ENCODE peak calls at places on chromosomes 4 and X, in five cellular contexts. One of them, this sample, is unnamed.

GRCh38 chr4:102608190-102608589 is 107.0 kb downstream of the NFKB1 start:
- DNase-seq in HepG2: no peak
- DNase-seq in hepatocyte: no peak
- DNase-seq in mammary epithelial cell: peak; percentile 43
- DNase-seq in fibroblast of lung: no peak
- DNase-seq in this sample: no peak

GRCh38 chrX:134990475-134991473 is at the start of gene SMIM10:
- DNase-seq in HepG2: no peak
- DNase-seq in hepatocyte: peak; percentile 72
- DNase-seq in mammary epithelial cell: peak; percentile 29
- DNase-seq in fibroblast of lung: peak; percentile 83
- DNase-seq in this sample: peak; percentile 83

GRCh38 chr4:152992027-152992426 is 55.9 kb downstream of the FHDC1 start:
- DNase-seq in HepG2: no peak
- DNase-seq in hepatocyte: peak; percentile 46
- DNase-seq in mammary epithelial cell: peak; percentile 97
- DNase-seq in fibroblast of lung: no peak
- DNase-seq in this sample: no peak

GRCh38 chrX:150762258-150762867 is 69.2 kb downstream of the MTMR1 start:
- DNase-seq in HepG2: no peak
- DNase-seq in hepatocyte: no peak
- DNase-seq in mammary epithelial cell: no peak
- DNase-seq in fibroblast of lung: no peak
- DNase-seq in this sample: no peak

GRCh38 chrX:38287669-38288068 is 39.6 kb downstream of the RPGR start:
- DNase-seq in HepG2: no peak
- DNase-seq in hepatocyte: no peak
- DNase-seq in mammary epithelial cell: no peak
- DNase-seq in fibroblast of lung: no peak
- DNase-seq in this sample: no peak

GRCh38 chr4:13907255-13907751 is 279.8 kb upstream of the BOD1L1 start:
- DNase-seq in HepG2: peak; percentile 47
- DNase-seq in hepatocyte: peak; percentile 71
- DNase-seq in mammary epithelial cell: peak; percentile 97
- DNase-seq in fibroblast of lung: peak; percentile 97
- DNase-seq in this sample: no peak

GRCh38 chrX:23387826-23388225 is 53.2 kb downstream of the PTCHD1 start:
- DNase-seq in HepG2: no peak
- DNase-seq in hepatocyte: no peak
- DNase-seq in mammary epithelial cell: no peak
- DNase-seq in fibroblast of lung: no peak
- DNase-seq in this sample: no peak

GRCh38 chr4:27239651-27240050 is 379.0 kb downstream of the STIM2 start:
- DNase-seq in HepG2: no peak
- DNase-seq in hepatocyte: no peak
- DNase-seq in mammary epithelial cell: peak; percentile 13
- DNase-seq in fibroblast of lung: no peak
- DNase-seq in this sample: no peak

GRCh38 chrX:16357902-16358301 is 190.6 kb downstream of the MAGEB17 start:
- DNase-seq in HepG2: no peak
- DNase-seq in hepatocyte: no peak
- DNase-seq in mammary epithelial cell: no peak
- DNase-seq in fibroblast of lung: no peak
- DNase-seq in this sample: no peak

GRCh38 chr4:118988635-118988972 is 100.0 kb downstream of the SYNPO2 start:
- DNase-seq in HepG2: no peak
- DNase-seq in hepatocyte: no peak
- DNase-seq in mammary epithelial cell: no peak
- DNase-seq in fibroblast of lung: no peak
- DNase-seq in this sample: no peak

GRCh38 chr4:89117115-89117514 is 5.8 kb downstream of the TIGD2 start:
- DNase-seq in HepG2: no peak
- DNase-seq in hepatocyte: no peak
- DNase-seq in mammary epithelial cell: no peak
- DNase-seq in fibroblast of lung: no peak
- DNase-seq in this sample: no peak

GRCh38 chr4:67549123-67549522 is 3.8 kb upstream of the CENPC start:
- DNase-seq in HepG2: peak; percentile 15
- DNase-seq in hepatocyte: no peak
- DNase-seq in mammary epithelial cell: peak; percentile 35
- DNase-seq in fibroblast of lung: peak; percentile 23
- DNase-seq in this sample: no peak

GRCh38 chrX:147315493-147315892 is 500.9 kb upstream of the CXorf51A start:
- DNase-seq in HepG2: no peak
- DNase-seq in hepatocyte: no peak
- DNase-seq in mammary epithelial cell: no peak
- DNase-seq in fibroblast of lung: no peak
- DNase-seq in this sample: no peak

GRCh38 chr4:69154021-69154420 is 57.7 kb downstream of the UGT2B7 start:
- DNase-seq in HepG2: no peak
- DNase-seq in hepatocyte: no peak
- DNase-seq in mammary epithelial cell: no peak
- DNase-seq in fibroblast of lung: no peak
- DNase-seq in this sample: no peak

GRCh38 chr4:69156913-69157312 is 57.6 kb downstream of the UGT2B11 start:
- DNase-seq in HepG2: peak; percentile 9
- DNase-seq in hepatocyte: no peak
- DNase-seq in mammary epithelial cell: peak; percentile 1
- DNase-seq in fibroblast of lung: no peak
- DNase-seq in this sample: no peak
- TF ChIP-seq CTCF in HepG2: peak; percentile 14
- TF ChIP-seq CTCF in hepatocyte: no peak
- TF ChIP-seq CTCF in mammary epithelial cell: peak; percentile 62
- TF ChIP-seq CTCF in fibroblast of lung: no peak
- TF ChIP-seq CTCF in this sample: no peak

DNA sequence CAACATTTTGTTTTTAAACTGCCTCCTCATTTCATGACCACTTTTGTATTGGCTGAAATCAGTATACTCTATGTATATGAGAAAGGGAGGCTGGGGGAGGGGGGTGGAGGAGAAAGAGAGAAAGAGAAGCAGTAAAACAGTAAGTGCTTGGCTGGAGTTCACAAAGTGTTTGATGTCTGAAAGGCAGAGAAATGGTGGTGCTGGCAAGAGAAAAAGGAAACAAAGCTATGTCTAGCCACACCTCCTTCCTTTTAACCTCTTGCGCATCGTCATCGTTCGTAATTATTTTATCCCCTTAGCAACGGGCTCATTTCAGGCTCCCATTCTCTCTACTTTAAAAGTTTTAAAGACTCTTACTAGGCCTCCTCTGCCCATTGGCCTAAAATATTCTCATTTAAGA is 25.6 kb downstream of the RPA4 start:
- DNase-seq in HepG2: no peak
- DNase-seq in hepatocyte: peak; percentile 25
- DNase-seq in mammary epithelial cell: no peak
- DNase-seq in fibroblast of lung: peak; percentile 40
- DNase-seq in this sample: no peak
- TF ChIP-seq CTCF in HepG2: no peak
- TF ChIP-seq CTCF in hepatocyte: no peak
- TF ChIP-seq CTCF in mammary epithelial cell: no peak
- TF ChIP-seq CTCF in fibroblast of lung: no peak
- TF ChIP-seq CTCF in this sample: no peak

DNA sequence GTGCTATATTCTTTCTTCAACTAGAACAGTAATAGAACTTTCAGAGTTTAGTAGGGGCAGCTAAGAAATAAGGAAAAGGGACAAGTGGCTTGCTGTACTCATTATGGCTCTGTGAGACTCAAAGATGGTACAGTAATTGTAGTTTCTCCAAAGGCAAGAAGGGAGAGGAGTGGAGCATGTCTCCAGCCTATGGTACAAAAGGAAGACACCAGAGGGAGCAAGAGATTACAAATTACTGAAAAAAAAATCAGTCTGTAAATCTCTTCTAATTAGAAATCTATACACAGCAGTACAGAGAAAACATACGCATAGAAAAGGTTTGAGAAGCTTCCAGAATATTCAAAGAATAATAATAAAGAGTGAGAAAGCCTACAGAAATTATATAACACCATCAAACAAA is 61.4 kb downstream of the KLHL4 start:
- DNase-seq in HepG2: no peak
- DNase-seq in hepatocyte: no peak
- DNase-seq in mammary epithelial cell: no peak
- DNase-seq in fibroblast of lung: peak; percentile 21
- DNase-seq in this sample: no peak
- TF ChIP-seq CTCF in HepG2: no peak
- TF ChIP-seq CTCF in hepatocyte: peak; percentile 17
- TF ChIP-seq CTCF in mammary epithelial cell: peak; percentile 34
- TF ChIP-seq CTCF in fibroblast of lung: no peak
- TF ChIP-seq CTCF in this sample: no peak

GRCh38 chr4:4521767-4522166 is 20.1 kb downstream of the STX18 start:
- DNase-seq in HepG2: no peak
- DNase-seq in hepatocyte: no peak
- DNase-seq in mammary epithelial cell: no peak
- DNase-seq in fibroblast of lung: no peak
- DNase-seq in this sample: no peak

GRCh38 chr4:4524364-4524763 is 17.5 kb downstream of the STX18 start:
- DNase-seq in HepG2: no peak
- DNase-seq in hepatocyte: no peak
- DNase-seq in mammary epithelial cell: no peak
- DNase-seq in fibroblast of lung: peak; percentile 20
- DNase-seq in this sample: no peak

GRCh38 chr4:4518747-4519146 is 23.1 kb downstream of the STX18 start:
- DNase-seq in HepG2: no peak
- DNase-seq in hepatocyte: no peak
- DNase-seq in mammary epithelial cell: no peak
- DNase-seq in fibroblast of lung: no peak
- DNase-seq in this sample: no peak

GRCh38 chr4:4521069-4521468 is 20.8 kb downstream of the STX18 start:
- DNase-seq in HepG2: no peak
- DNase-seq in hepatocyte: no peak
- DNase-seq in mammary epithelial cell: no peak
- DNase-seq in fibroblast of lung: no peak
- DNase-seq in this sample: no peak

GRCh38 chr4:4519296-4519898 is 22.5 kb downstream of the STX18 start:
- DNase-seq in HepG2: no peak
- DNase-seq in hepatocyte: no peak
- DNase-seq in mammary epithelial cell: peak; percentile 1
- DNase-seq in fibroblast of lung: peak; percentile 41
- DNase-seq in this sample: no peak
- TF ChIP-seq CTCF in HepG2: peak; percentile 52
- TF ChIP-seq CTCF in hepatocyte: peak; percentile 52
- TF ChIP-seq CTCF in mammary epithelial cell: peak; percentile 73
- TF ChIP-seq CTCF in fibroblast of lung: peak; percentile 65
- TF ChIP-seq CTCF in this sample: peak; percentile 56

GRCh38 chrX:41137589-41137988 is 52.3 kb downstream of the USP9X start:
- DNase-seq in HepG2: no peak
- DNase-seq in hepatocyte: no peak
- DNase-seq in mammary epithelial cell: no peak
- DNase-seq in fibroblast of lung: peak; percentile 20
- DNase-seq in this sample: no peak
- TF ChIP-seq CTCF in HepG2: no peak
- TF ChIP-seq CTCF in hepatocyte: peak; percentile 48
- TF ChIP-seq CTCF in mammary epithelial cell: peak; percentile 53
- TF ChIP-seq CTCF in fibroblast of lung: no peak
- TF ChIP-seq CTCF in this sample: peak; percentile 31

GRCh38 chrX:148495156-148495555 is 5.3 kb upstream of the AFF2 start:
- DNase-seq in HepG2: no peak
- DNase-seq in hepatocyte: no peak
- DNase-seq in mammary epithelial cell: no peak
- DNase-seq in fibroblast of lung: no peak
- DNase-seq in this sample: no peak
- TF ChIP-seq CTCF in HepG2: no peak
- TF ChIP-seq CTCF in hepatocyte: no peak
- TF ChIP-seq CTCF in mammary epithelial cell: no peak
- TF ChIP-seq CTCF in fibroblast of lung: no peak
- TF ChIP-seq CTCF in this sample: no peak

DNA sequence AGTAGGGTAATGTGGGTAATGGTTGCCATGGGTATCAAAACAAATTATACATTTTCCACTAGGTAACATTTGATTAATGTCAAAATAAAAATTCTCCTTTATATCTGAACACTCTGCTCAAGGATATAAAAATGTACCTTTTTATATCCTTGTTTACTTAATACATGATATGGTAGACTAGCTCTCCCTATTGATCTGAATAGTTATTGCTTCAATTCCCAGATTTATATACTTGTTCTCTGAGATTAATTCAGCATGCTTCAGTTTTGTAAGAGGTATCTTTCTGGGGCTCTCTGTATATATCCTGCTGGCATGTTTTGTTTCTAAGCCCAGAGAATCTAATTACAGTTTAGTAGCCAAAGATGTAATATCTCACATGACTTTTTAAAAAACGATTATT is 169.7 kb downstream of the NPNT start:
- DNase-seq in HepG2: no peak
- DNase-seq in hepatocyte: no peak
- DNase-seq in mammary epithelial cell: no peak
- DNase-seq in fibroblast of lung: no peak
- DNase-seq in this sample: no peak
- TF ChIP-seq CTCF in HepG2: no peak
- TF ChIP-seq CTCF in hepatocyte: no peak
- TF ChIP-seq CTCF in mammary epithelial cell: no peak
- TF ChIP-seq CTCF in fibroblast of lung: no peak
- TF ChIP-seq CTCF in this sample: peak; percentile 7

GRCh38 chr4:173837517-173837916 is 307.5 kb upstream of the HAND2 start:
- DNase-seq in HepG2: no peak
- DNase-seq in hepatocyte: no peak
- DNase-seq in mammary epithelial cell: no peak
- DNase-seq in fibroblast of lung: no peak
- DNase-seq in this sample: no peak

GRCh38 chr4:173829565-173829964 is 299.5 kb upstream of the HAND2 start:
- DNase-seq in HepG2: no peak
- DNase-seq in hepatocyte: no peak
- DNase-seq in mammary epithelial cell: no peak
- DNase-seq in fibroblast of lung: no peak
- DNase-seq in this sample: no peak

GRCh38 chr4:173835863-173836262 is 305.8 kb upstream of the HAND2 start:
- DNase-seq in HepG2: no peak
- DNase-seq in hepatocyte: peak; percentile 51
- DNase-seq in mammary epithelial cell: peak; percentile 3
- DNase-seq in fibroblast of lung: peak; percentile 56
- DNase-seq in this sample: no peak

DNA sequence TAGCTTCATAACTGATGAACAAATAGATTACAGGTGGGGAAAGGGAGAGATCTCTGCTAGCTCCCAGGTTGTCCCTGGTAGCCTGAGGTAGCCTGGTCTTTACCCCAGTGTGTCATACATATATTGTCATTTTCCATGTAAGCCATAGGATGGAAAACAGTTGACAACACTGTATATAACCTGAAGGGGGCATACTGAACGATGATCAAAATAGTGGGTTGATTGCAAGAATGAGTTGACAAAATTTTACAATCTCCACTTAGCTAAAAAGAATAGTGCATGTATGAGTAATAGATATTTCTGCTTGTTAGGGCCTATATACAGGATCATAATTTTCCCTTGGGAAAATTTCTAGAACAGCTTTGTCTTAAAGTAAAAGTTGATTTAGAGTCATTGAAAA is 304.1 kb upstream of the HAND2 start:
- DNase-seq in HepG2: no peak
- DNase-seq in hepatocyte: no peak
- DNase-seq in mammary epithelial cell: no peak
- DNase-seq in fibroblast of lung: peak; percentile 8
- DNase-seq in this sample: no peak
- TF ChIP-seq CTCF in HepG2: no peak
- TF ChIP-seq CTCF in hepatocyte: no peak
- TF ChIP-seq CTCF in mammary epithelial cell: peak; percentile 13
- TF ChIP-seq CTCF in fibroblast of lung: no peak
- TF ChIP-seq CTCF in this sample: no peak